ENCODE peak calls at places on chromosomes 16 and 17, in six cellular contexts. T, X, Y, K, C and V are unnamed samples.

GRCh38 chr16:75593825-75594820 is 27.9 kb downstream of the GABARAPL2 start:
- DNase-seq in K (no peak), Y (peak; percentile 62), C (peak; percentile 87), X (peak; percentile 48), T (no peak), V (no peak)

GRCh38 chr17:52606098-52606497 is 447.6 kb upstream of the CA10 start:
- DNase-seq in T (no peak), K (no peak), X (no peak), C (no peak), Y (no peak), V (no peak)

GRCh38 chr16:53852678-53853077 is 148.7 kb downstream of the FTO start:
- DNase-seq in X (no peak), C (no peak), Y (no peak), K (no peak), T (no peak), V (no peak)

GRCh38 chr16:12319464-12320030 is 343.0 kb downstream of the SNX29 start:
- DNase-seq in T (no peak), K (no peak), Y (no peak), C (no peak), X (no peak), V (no peak)

GRCh38 chr16:57318240-57318970 is 33.9 kb upstream of the PLLP start:
- DNase-seq in T (no peak), X (peak; percentile 13), C (no peak), K (no peak), Y (no peak), V (no peak)

GRCh38 chr17:40319651-40320550 is 10.9 kb downstream of the RARA start:
- DNase-seq in C (no peak), K (no peak), Y (no peak), X (no peak), T (no peak), V (no peak)

GRCh38 chr17:37312137-37312923 is 63.5 kb upstream of the C17orf78 start:
- DNase-seq in C (no peak), X (no peak), Y (no peak), K (no peak), T (no peak), V (no peak)

GRCh38 chr17:62902573-62903229 is 63.3 kb upstream of the TANC2 start:
- DNase-seq in X (no peak), T (no peak), K (no peak), Y (no peak), C (no peak), V (no peak)

GRCh38 chr17:48819466-48819865 is 2.4 kb upstream of the TTLL6 start:
- DNase-seq in K (no peak), X (no peak), T (no peak), Y (no peak), C (no peak), V (no peak)

GRCh38 chr16:87641721-87642120 is 39.4 kb downstream of the JPH3 start:
- DNase-seq in C (no peak), K (no peak), T (no peak), X (no peak), Y (no peak), V (no peak)

GRCh38 chr16:3566990-3567389 is 10.2 kb downstream of the NLRC3 start:
- DNase-seq in Y (no peak), C (no peak), K (no peak), T (no peak), X (no peak), V (no peak)

GRCh38 chr16:87713469-87714229 is 52.1 kb downstream of the KLHDC4 start:
- DNase-seq in T (no peak), X (no peak), K (no peak), Y (no peak), C (no peak), V (peak; percentile 72)

GRCh38 chr16:89880477-89881367 is 7.3 kb downstream of the TCF25 start:
- DNase-seq in K (no peak), X (no peak), Y (no peak), C (no peak), T (no peak), V (no peak)

GRCh38 chr16:66843191-66843590 is 1.0 kb upstream of the CA7 start:
- DNase-seq in T (no peak), Y (no peak), C (no peak), K (no peak), X (no peak), V (no peak)

GRCh38 chr16:11149011-11149616 is 106.9 kb downstream of the SOCS1 start:
- DNase-seq in C (peak; percentile 65), Y (no peak), K (no peak), T (no peak), X (peak; percentile 91), V (no peak)

GRCh38 chr16:3974751-3975150 is 94.2 kb upstream of the CREBBP start:
- DNase-seq in C (no peak), Y (no peak), K (no peak), X (no peak), T (no peak), V (no peak)

GRCh38 chr16:2981899-2982250 is 1.6 kb upstream of the PKMYT1 start:
- DNase-seq in T (no peak), X (peak; percentile 51), Y (no peak), K (no peak), C (no peak), V (no peak)

GRCh38 chr16:54493594-54493993 is 207.0 kb upstream of the IRX3 start:
- DNase-seq in C (no peak), X (no peak), Y (no peak), K (no peak), T (no peak), V (no peak)

GRCh38 chr16:78005881-78006280 is 16.5 kb upstream of the CLEC3A start:
- DNase-seq in Y (peak; percentile 65), T (no peak), X (peak; percentile 37), C (no peak), K (no peak), V (no peak)

GRCh38 chr16:85107083-85107482 is 5.2 kb downstream of the CIBAR2 start:
- DNase-seq in X (no peak), K (no peak), Y (no peak), T (no peak), C (no peak), V (no peak)
- TF ChIP-seq TAF1 in X (no peak), K (no peak), Y (no peak), T (no peak), C (no peak), V (no peak)

GRCh38 chr16:83901101-83901500 is 2.2 kb downstream of the MLYCD start:
- DNase-seq in K (no peak), X (no peak), T (no peak), C (no peak), Y (no peak), V (no peak)
- TF ChIP-seq POLR2A in K (no peak), X (no peak), T (no peak), C (no peak), Y (no peak), V (no peak)

GRCh38 chr17:51366866-51367265 is 106.5 kb downstream of the UTP18 start:
- DNase-seq in T (no peak), C (no peak), X (no peak), K (no peak), Y (no peak), V (no peak)

GRCh38 chr17:51373489-51374194 is 113.3 kb downstream of the UTP18 start:
- DNase-seq in C (no peak), Y (no peak), X (no peak), K (no peak), T (no peak), V (no peak)

GRCh38 chr17:51372345-51373004 is 112.1 kb downstream of the UTP18 start:
- DNase-seq in T (peak; percentile 36), C (peak; percentile 72), X (peak; percentile 88), K (peak; percentile 82), Y (no peak), V (peak; percentile 53)

GRCh38 chr17:51374220-51374619 is 113.9 kb downstream of the UTP18 start:
- DNase-seq in X (no peak), T (no peak), C (no peak), Y (no peak), K (no peak), V (no peak)

DNA sequence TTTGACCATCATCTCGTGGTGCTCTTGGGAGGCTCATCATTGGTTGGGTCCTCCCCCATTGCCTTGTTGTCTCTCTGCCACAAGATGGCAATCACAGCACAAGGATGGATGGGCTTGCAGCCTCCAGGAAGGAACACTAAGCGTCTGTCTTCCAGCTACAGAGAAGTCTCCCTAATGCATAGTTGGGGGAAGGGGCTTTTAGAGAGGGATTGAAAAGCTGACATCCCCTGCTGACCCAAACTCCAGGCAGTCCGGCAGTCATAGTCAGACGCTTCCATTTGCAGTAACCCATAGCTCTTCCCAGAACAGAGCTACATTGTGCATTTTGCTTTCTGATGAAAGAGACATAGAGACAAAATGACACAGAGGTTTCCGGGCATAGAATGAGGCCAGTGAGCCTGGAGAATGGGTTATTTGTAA is 111.4 kb downstream of the UTP18 start:
- DNase-seq in Y (peak; percentile 58), T (no peak), K (peak; percentile 28), C (peak; percentile 69), X (peak; percentile 63), V (peak; percentile 14)
- TF ChIP-seq TAF1 in Y (no peak), T (no peak), K (no peak), C (no peak), X (no peak), V (no peak)

GRCh38 chr17:21214015-21214776 is at the start of gene TMEM11:
- DNase-seq in Y (peak; percentile 97), C (peak; percentile 86), K (peak; percentile 71), T (peak; percentile 97), X (peak; percentile 88), V (peak; percentile 98)
- TF ChIP-seq POLR2A in Y (peak; percentile 25), C (peak; percentile 71), K (peak; percentile 88), T (peak; percentile 89), X (peak; percentile 76), V (peak; percentile 79)

GRCh38 chr16:7866144-7866543 is 533.5 kb downstream of the RBFOX1 start:
- DNase-seq in K (no peak), C (no peak), Y (no peak), T (no peak), X (no peak), V (no peak)

GRCh38 chr16:7867831-7868230 is 535.2 kb downstream of the RBFOX1 start:
- DNase-seq in C (no peak), Y (no peak), K (no peak), X (no peak), T (no peak), V (no peak)

GRCh38 chr16:7861891-7862585 is 529.4 kb downstream of the RBFOX1 start:
- DNase-seq in K (no peak), C (no peak), Y (no peak), T (no peak), X (no peak), V (no peak)
- TF ChIP-seq TAF1 in K (no peak), C (no peak), Y (no peak), T (no peak), X (no peak), V (no peak)